ENCODE peak calls at places on chromosomes 6 and 20, in seven cellular contexts. G is brain microvascular endothelial cell; U is psoas muscle; C is HCT116; O is tibial nerve; B is CD4-positive, alpha-beta T cell; I is aorta. W is an unnamed sample.

GRCh38 chr6:63759605-63760004 is 124.0 kb downstream of the PHF3 start:
- DNase-seq in G (no peak), O (no peak), B (no peak), C (no peak), U (no peak), I (no peak), W (no peak)

GRCh38 chr6:26537846-26538571 is at the start of gene HMGN4:
- DNase-seq in O (peak), I (peak), U (peak), B (peak), C (peak), G (peak), W (peak)

GRCh38 chr6:23990158-23990557 is 135.9 kb upstream of the NRSN1 start:
- DNase-seq in B (no peak), U (no peak), C (no peak), G (no peak), I (no peak), O (no peak), W (no peak)

GRCh38 chr20:2137552-2138201 is 36.0 kb downstream of the STK35 start:
- DNase-seq in B (no peak), O (no peak), I (no peak), C (no peak), G (peak), U (no peak), W (no peak)

GRCh38 chr6:31827286-31828079 is at the start of gene HSPA1B:
- DNase-seq in O (peak), C (peak), U (peak), I (peak), B (peak), G (peak), W (peak)

GRCh38 chr20:56249244-56249955 is 868 bp downstream of the MC3R start:
- DNase-seq in B (no peak), O (no peak), I (no peak), C (peak), G (no peak), U (peak), W (no peak)

GRCh38 chr6:24581084-24581669 is 64.8 kb downstream of the KIAA0319 start:
- DNase-seq in G (peak), C (peak), U (peak), I (peak), B (peak), O (peak), W (no peak)

GRCh38 chr20:35305682-35306556 is 13.7 kb upstream of the FAM83C start:
- DNase-seq in B (no peak), G (peak), I (peak), C (peak), U (peak), O (peak), W (no peak)

GRCh38 chr6:127389706-127390105 is 46.3 kb upstream of the ECHDC1 start:
- DNase-seq in I (no peak), G (no peak), B (no peak), C (no peak), U (no peak), O (no peak), W (no peak)

GRCh38 chr6:39054577-39055142 is 6.1 kb downstream of the GLP1R start:
- DNase-seq in G (no peak), C (no peak), B (no peak), O (no peak), U (no peak), I (peak), W (no peak)

GRCh38 chr6:34189806-34190503 is 44.1 kb upstream of the GRM4 start:
- DNase-seq in G (no peak), C (no peak), U (no peak), O (no peak), I (peak), B (peak), W (peak)

GRCh38 chr20:52150440-52151258 is 40.9 kb downstream of the ZFP64 start:
- DNase-seq in O (peak), C (peak), U (no peak), G (peak), B (no peak), I (no peak), W (no peak)

GRCh38 chr20:44896583-44896982 is 11.1 kb downstream of the YWHAB start:
- DNase-seq in I (no peak), B (no peak), O (no peak), C (no peak), G (no peak), U (no peak), W (no peak)

GRCh38 chr20:30919514-30920188 is 337.8 kb upstream of the DEFB115 start:
- DNase-seq in C (no peak), B (no peak), O (no peak), U (no peak), G (no peak), I (peak), W (no peak)

GRCh38 chr6:167130008-167130677 is 7.2 kb downstream of the CCR6 start:
- DNase-seq in I (no peak), B (no peak), C (no peak), O (no peak), U (no peak), G (no peak), W (no peak)

GRCh38 chr6:49556429-49556837 is 6.0 kb downstream of the C6orf141 start:
- DNase-seq in U (no peak), B (no peak), O (no peak), I (no peak), G (no peak), C (peak), W (no peak)

GRCh38 chr20:51678041-51678697 is 90.0 kb downstream of the ATP9A start:
- DNase-seq in O (no peak), G (no peak), I (peak), C (no peak), U (no peak), B (no peak), W (peak)

GRCh38 chr6:57216235-57217101 is 5.6 kb downstream of the RAB23 start:
- DNase-seq in C (no peak), U (no peak), G (no peak), B (no peak), O (no peak), I (no peak), W (no peak)

GRCh38 chr20:19973920-19974620 is 43.1 kb upstream of the NAA20 start:
- DNase-seq in I (peak), G (no peak), B (no peak), C (no peak), U (peak), O (peak), W (no peak)

GRCh38 chr20:36341331-36342020 is 35.3 kb downstream of the DLGAP4 start:
- DNase-seq in B (no peak), I (no peak), O (no peak), G (no peak), U (no peak), C (no peak), W (no peak)

GRCh38 chr20:18904624-18905023 is 91.0 kb downstream of the SCP2D1 start:
- DNase-seq in I (no peak), G (no peak), U (no peak), C (peak), B (no peak), O (no peak), W (no peak)

GRCh38 chr6:111938710-111939109 is 65.5 kb upstream of the FYN start:
- DNase-seq in U (no peak), O (no peak), B (no peak), I (no peak), G (peak), C (no peak), W (no peak)

GRCh38 chr6:167735498-167736201 is 91.1 kb upstream of the AFDN start:
- DNase-seq in B (no peak), O (peak), G (no peak), C (no peak), I (no peak), U (no peak), W (no peak)

GRCh38 chr6:32655311-32655710 is 11.1 kb downstream of the HLA-DQB1 start:
- DNase-seq in G (no peak), I (no peak), B (no peak), U (no peak), C (no peak), O (no peak), W (no peak)

GRCh38 chr6:121521164-121521555 is 85.7 kb downstream of the GJA1 start:
- DNase-seq in B (no peak), I (no peak), G (no peak), O (no peak), C (no peak), U (no peak), W (no peak)
- H3K27ac ChIP-seq in B (no peak), I (peak), G (peak), O (no peak), C (no peak), U (no peak), W (no peak)

GRCh38 chr6:125444234-125444949 is 142.6 kb upstream of the HDDC2 start:
- DNase-seq in I (peak), C (no peak), B (no peak), O (peak), G (peak), U (peak), W (no peak)
- H3K27ac ChIP-seq in I (peak), C (no peak), B (no peak), O (peak), G (no peak), U (peak), W (peak)

GRCh38 chr6:157669747-157670216 is 153.3 kb upstream of the SNX9 start:
- DNase-seq in C (no peak), O (peak), B (no peak), G (peak), U (peak), I (peak), W (peak)

GRCh38 chr6:157668690-157669089 is 154.4 kb upstream of the SNX9 start:
- DNase-seq in I (peak), U (no peak), B (no peak), G (no peak), C (no peak), O (no peak), W (no peak)

GRCh38 chr6:157668034-157668401 is 155.0 kb upstream of the SNX9 start:
- DNase-seq in B (no peak), G (no peak), I (no peak), U (no peak), C (no peak), O (no peak), W (no peak)

GRCh38 chr6:157672726-157673412 is 150.2 kb upstream of the SNX9 start:
- DNase-seq in U (no peak), I (no peak), G (no peak), O (no peak), B (no peak), C (no peak), W (no peak)

GRCh38 chr6:157670466-157671186 is 152.4 kb upstream of the SNX9 start:
- DNase-seq in C (no peak), I (no peak), B (no peak), G (no peak), O (peak), U (peak), W (no peak)
- H3K27ac ChIP-seq in C (no peak), I (no peak), B (no peak), G (no peak), O (peak), U (peak), W (no peak)

GRCh38 chr6:3504938-3505735 is 48.3 kb upstream of the SLC22A23 start:
- DNase-seq in C (no peak), G (no peak), U (no peak), B (no peak), I (no peak), O (no peak), W (no peak)

GRCh38 chr6:3509326-3509725 is 52.5 kb upstream of the SLC22A23 start:
- DNase-seq in U (no peak), O (no peak), B (no peak), G (peak), C (no peak), I (no peak), W (no peak)

GRCh38 chr6:3504354-3504753 is 47.5 kb upstream of the SLC22A23 start:
- DNase-seq in O (no peak), C (no peak), G (no peak), I (no peak), U (no peak), B (no peak), W (no peak)

GRCh38 chr6:3506751-3507388 is 50.0 kb upstream of the SLC22A23 start:
- DNase-seq in G (no peak), B (no peak), C (no peak), I (no peak), U (no peak), O (no peak), W (no peak)

GRCh38 chr6:3506195-3506594 is 49.3 kb upstream of the SLC22A23 start:
- DNase-seq in C (no peak), B (no peak), U (no peak), I (no peak), G (no peak), O (no peak), W (no peak)
- H3K27ac ChIP-seq in C (no peak), B (no peak), U (no peak), I (no peak), G (no peak), O (no peak), W (no peak)

DNA sequence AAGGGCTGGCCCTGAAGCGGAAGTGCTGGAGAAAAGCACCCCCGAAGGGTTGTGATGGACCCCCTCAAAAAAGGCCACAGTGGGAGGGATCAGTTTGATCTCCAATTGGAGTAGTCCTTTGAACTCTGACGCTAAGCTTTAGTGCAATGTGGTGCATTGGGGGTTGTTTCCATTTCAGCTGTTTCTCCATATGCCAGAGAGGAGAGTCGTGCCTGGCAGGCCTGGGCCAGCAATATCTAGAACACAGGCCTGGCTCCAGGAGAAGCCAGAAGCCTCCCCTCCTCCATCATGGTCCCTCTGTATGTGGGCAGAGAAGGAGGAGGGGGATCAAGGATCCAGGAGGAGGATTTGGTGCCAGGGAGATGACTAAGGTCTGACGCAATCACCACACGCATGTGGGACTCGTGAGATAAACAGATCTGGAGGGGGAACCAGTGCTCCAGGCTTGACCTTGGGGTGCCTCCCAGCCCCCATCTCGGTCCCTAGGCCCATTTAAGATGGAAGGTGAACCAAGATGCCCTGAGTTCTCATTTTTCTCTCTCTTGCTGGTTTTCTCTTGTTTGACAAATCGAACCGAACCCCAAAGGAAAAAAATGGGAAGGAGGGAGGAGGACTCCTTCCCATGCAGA is 517.4 kb upstream of the JARID2 start:
- DNase-seq in G (no peak), O (peak), C (no peak), B (no peak), I (no peak), U (no peak), W (no peak)
- H3K27ac ChIP-seq in G (no peak), O (no peak), C (no peak), B (no peak), I (no peak), U (no peak), W (no peak)

GRCh38 chr6:106520711-106521367 is 108.5 kb downstream of the RTN4IP1 start:
- DNase-seq in B (peak), O (no peak), C (no peak), U (no peak), I (no peak), G (no peak), W (no peak)
- H3K27ac ChIP-seq in B (peak), O (no peak), C (no peak), U (no peak), I (no peak), G (no peak), W (no peak)

GRCh38 chr6:27778625-27779417 is 133.4 kb downstream of the OR2B2 start:
- DNase-seq in O (no peak), C (no peak), G (no peak), I (no peak), U (no peak), B (no peak), W (no peak)

GRCh38 chr6:27777126-27777525 is 135.1 kb downstream of the OR2B2 start:
- DNase-seq in C (no peak), G (no peak), B (no peak), O (no peak), U (no peak), I (no peak), W (no peak)

GRCh38 chr6:27776504-27776903 is 135.7 kb downstream of the OR2B2 start:
- DNase-seq in U (no peak), G (no peak), I (no peak), O (no peak), C (no peak), B (no peak), W (no peak)

GRCh38 chr6:27777614-27778355 is 134.4 kb downstream of the OR2B2 start:
- DNase-seq in C (no peak), G (no peak), I (no peak), B (no peak), O (no peak), U (no peak), W (no peak)

DNA sequence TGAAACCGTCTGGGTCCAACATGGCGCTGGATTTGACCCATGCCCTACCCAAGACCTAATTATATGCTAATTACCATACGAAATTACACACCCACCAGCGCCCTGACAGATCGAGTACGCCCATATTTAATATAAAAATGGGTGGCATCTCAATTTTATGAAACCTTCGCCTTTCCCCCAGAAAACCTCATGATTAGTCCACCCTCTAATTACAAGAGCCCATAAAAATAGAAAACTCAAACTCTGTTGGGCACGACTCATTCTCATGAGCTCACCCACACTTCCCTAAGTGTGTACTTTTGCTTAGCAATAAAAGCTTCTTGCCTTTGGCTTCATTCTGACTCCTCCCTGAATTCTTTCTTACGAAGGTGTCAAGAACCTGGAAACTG is 136.4 kb downstream of the OR2B2 start:
- DNase-seq in B (no peak), G (no peak), O (no peak), U (no peak), I (no peak), C (no peak), W (no peak)
- H3K27ac ChIP-seq in B (no peak), G (no peak), O (no peak), U (no peak), I (no peak), C (no peak), W (peak)